ENCODE peak calls at places on chromosomes 16 and 17, in eight cellular contexts. Z is GM23248; K is Caco-2; C is trophoblast cell; V is CD4-positive, CD25-positive, alpha-beta regulatory T cell; B is fibroblast of lung; Y is aorta; T is cardiac muscle cell. S is an unnamed sample.

GRCh38 chr16:14564323-14564722 is 65.7 kb downstream of the PARN start:
- DNase-seq in Z (no peak), K (no peak), C (no peak), V (no peak), B (no peak), Y (no peak), T (no peak), S (no peak)

GRCh38 chr16:67185003-67185865 is 1.5 kb upstream of the MATCAP1 start:
- DNase-seq in Z (peak; percentile 96), K (peak; percentile 97), C (peak; percentile 95), V (peak; percentile 71), B (peak; percentile 83), Y (peak; percentile 99), T (peak; percentile 95), S (peak; percentile 96)

GRCh38 chr17:81738801-81739393 is 26.8 kb downstream of the SLC25A10 start:
- DNase-seq in Z (no peak), K (no peak), C (no peak), V (no peak), B (no peak), Y (peak; percentile 70), T (no peak), S (no peak)

GRCh38 chr17:5698959-5699358 is 114.7 kb upstream of the NLRP1 start:
- DNase-seq in Z (no peak), K (no peak), C (no peak), V (no peak), B (no peak), Y (no peak), T (no peak), S (no peak)

GRCh38 chr17:76982408-76983074 is 114.3 kb downstream of the MGAT5B start:
- DNase-seq in Z (no peak), K (no peak), C (no peak), V (no peak), B (no peak), Y (no peak), T (no peak), S (no peak)

GRCh38 chr17:81044764-81045589 is 10.0 kb downstream of the BAIAP2 start:
- DNase-seq in Z (peak; percentile 71), K (no peak), C (peak; percentile 92), V (no peak), B (peak; percentile 75), Y (peak; percentile 93), T (peak; percentile 77), S (peak; percentile 95)

GRCh38 chr17:41442772-41443171 is 2.0 kb upstream of the KRT38 start:
- DNase-seq in Z (peak; percentile 84), K (no peak), C (no peak), V (no peak), B (peak; percentile 80), Y (no peak), T (peak; percentile 59), S (no peak)

GRCh38 chr17:42484304-42484703 is 25.6 kb downstream of the ATP6V0A1 start:
- DNase-seq in Z (no peak), K (no peak), C (no peak), V (peak; percentile 28), B (no peak), Y (no peak), T (peak; percentile 29), S (no peak)

GRCh38 chr17:6507535-6507934 is 48.8 kb downstream of the PITPNM3 start:
- DNase-seq in Z (peak; percentile 98), K (no peak), C (peak; percentile 85), V (no peak), B (peak; percentile 88), Y (peak; percentile 42), T (peak; percentile 88), S (peak; percentile 88)

GRCh38 chr16:86261379-86261778 is 248.9 kb upstream of the FOXF1 start:
- DNase-seq in Z (peak; percentile 26), K (peak; percentile 67), C (no peak), V (no peak), B (peak; percentile 11), Y (no peak), T (peak; percentile 4), S (no peak)

GRCh38 chr17:77881545-77881944 is 77.0 kb upstream of the TNRC6C start:
- DNase-seq in Z (peak; percentile 78), K (no peak), C (no peak), V (peak; percentile 58), B (peak; percentile 83), Y (peak; percentile 93), T (peak; percentile 90), S (peak; percentile 91)

GRCh38 chr17:63696381-63696961 is 3.5 kb downstream of the LIMD2 start:
- DNase-seq in Z (peak; percentile 60), K (peak; percentile 52), C (no peak), V (no peak), B (no peak), Y (no peak), T (peak; percentile 47), S (no peak)

DNA sequence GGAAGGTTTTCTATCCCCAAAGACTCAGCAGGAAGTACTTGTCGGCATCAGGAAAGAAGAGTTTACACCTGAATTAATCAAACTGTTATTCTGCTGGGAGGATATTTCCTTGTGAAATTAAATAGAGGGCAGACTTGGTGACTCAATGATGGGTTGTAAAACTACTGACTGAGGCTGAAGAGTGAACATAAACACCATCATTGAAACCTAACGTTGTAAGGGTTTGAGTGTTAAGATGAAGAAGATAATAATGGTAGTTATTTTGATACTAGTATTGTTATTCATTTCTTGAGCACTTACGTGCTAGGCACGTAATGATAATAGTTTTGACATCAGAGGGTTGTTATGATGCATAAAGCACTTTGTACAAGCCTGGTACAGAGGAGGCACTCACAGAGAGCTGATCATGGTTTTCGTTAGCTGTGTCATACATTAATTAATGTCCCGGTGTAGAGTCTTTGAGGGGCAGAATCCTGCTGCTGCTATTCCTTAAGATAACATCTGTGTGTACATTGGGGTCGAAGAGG is 64.2 kb upstream of the CACNG3 start:
- DNase-seq in Z (no peak), K (no peak), C (no peak), V (no peak), B (no peak), Y (no peak), T (no peak), S (no peak)
- H3K27me3 ChIP-seq in Z (no peaks in the 10 kb centered on the region), K (no peaks in the 10 kb centered on the region), C (no peaks in the 10 kb centered on the region), V (no peaks in the 10 kb centered on the region), B (no peaks in the 10 kb centered on the region), Y (no peaks in the 10 kb centered on the region), T (peaks cover 18% of the 10 kb centered on the region), S (no peaks in the 10 kb centered on the region)

GRCh38 chr17:48542956-48543853 is 1.7 kb downstream of the HOXB2 start:
- DNase-seq in Z (peak; percentile 75), K (peak; percentile 92), C (peak; percentile 82), V (peak; percentile 29), B (no peak), Y (peak; percentile 85), T (peak; percentile 65), S (peak; percentile 83)

GRCh38 chr17:48541574-48542113 is 3.3 kb downstream of the HOXB2 start:
- DNase-seq in Z (peak; percentile 88), K (no peak), C (peak; percentile 15), V (peak; percentile 30), B (no peak), Y (peak; percentile 88), T (peak; percentile 85), S (peak; percentile 94)

GRCh38 chr17:48541036-48541573 is 3.8 kb downstream of the HOXB2 start:
- DNase-seq in Z (peak; percentile 37), K (no peak), C (no peak), V (no peak), B (no peak), Y (no peak), T (peak; percentile 38), S (no peak)

GRCh38 chr17:48543854-48544355 is 1.0 kb downstream of the HOXB2 start:
- DNase-seq in Z (no peak), K (no peak), C (no peak), V (no peak), B (no peak), Y (peak; percentile 83), T (peak; percentile 52), S (no peak)

GRCh38 chr17:48542114-48542955 is 2.6 kb downstream of the HOXB2 start:
- DNase-seq in Z (peak; percentile 63), K (no peak), C (no peak), V (no peak), B (no peak), Y (peak; percentile 80), T (peak; percentile 60), S (no peak)
- H3K27me3 ChIP-seq in Z (no peaks in the 10 kb centered on the region), K (no peaks in the 10 kb centered on the region), C (no peaks in the 10 kb centered on the region), V (peaks cover 3% of the 10 kb centered on the region), B (no peaks in the 10 kb centered on the region), Y (no peaks in the 10 kb centered on the region), T (no peaks in the 10 kb centered on the region), S (no peaks in the 10 kb centered on the region)

DNA sequence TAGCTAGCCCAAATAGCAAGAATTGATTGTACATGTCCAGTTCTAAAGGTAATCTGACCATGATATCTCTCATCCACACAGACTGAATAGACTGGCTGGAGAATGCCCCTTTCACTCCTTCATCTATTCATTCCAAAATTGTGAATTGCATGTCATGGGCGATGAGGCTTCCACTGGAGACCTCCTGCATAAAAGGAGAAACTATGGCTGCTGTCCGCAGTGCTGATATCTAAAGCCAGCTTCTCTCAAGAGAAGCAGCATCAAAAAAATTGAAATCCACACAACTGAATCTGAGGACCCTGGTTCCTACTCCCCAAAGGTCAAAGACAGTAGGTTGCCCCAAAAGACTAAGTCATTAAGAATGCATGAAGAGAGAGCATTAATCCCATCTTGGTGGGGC is 7.9 kb upstream of the SCNN1G start:
- DNase-seq in Z (peak; percentile 44), K (peak; percentile 16), C (no peak), V (no peak), B (peak; percentile 15), Y (no peak), T (peak; percentile 19), S (no peak)
- H3K27me3 ChIP-seq in Z (no peaks in the 10 kb centered on the region), K (no peaks in the 10 kb centered on the region), C (no peaks in the 10 kb centered on the region), V (peaks cover 30% of the 10 kb centered on the region), B (no peaks in the 10 kb centered on the region), Y (no peaks in the 10 kb centered on the region), T (no peaks in the 10 kb centered on the region), S (no peaks in the 10 kb centered on the region)

DNA sequence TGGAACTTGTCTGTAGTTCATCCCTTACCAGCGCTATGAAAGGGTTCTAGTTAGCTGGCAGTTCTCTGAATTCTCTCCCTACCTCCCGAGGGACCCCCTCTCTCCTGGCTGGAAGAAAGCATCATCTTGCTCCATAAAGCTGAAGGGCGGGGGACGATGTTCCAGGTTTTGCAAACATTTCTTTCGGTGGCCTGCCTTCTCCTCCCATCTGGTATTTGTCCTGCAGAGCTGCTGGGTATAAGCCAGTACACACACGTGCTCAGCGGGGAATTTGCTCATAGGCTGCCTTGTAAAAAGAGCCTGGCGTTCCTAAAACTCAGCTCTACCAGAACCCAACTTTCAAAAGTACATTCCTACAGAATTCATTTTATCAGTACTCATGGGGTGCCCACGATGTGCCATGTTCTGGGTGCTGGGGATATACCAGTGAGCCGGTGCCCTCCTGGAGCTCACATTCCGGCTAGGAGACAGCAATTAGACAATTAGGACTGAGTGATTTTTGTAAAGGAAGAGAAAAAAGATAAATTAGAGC is 616 bp upstream of the MRPL58 start:
- DNase-seq in Z (peak; percentile 90), K (no peak), C (peak; percentile 43), V (no peak), B (peak; percentile 59), Y (no peak), T (peak; percentile 88), S (peak; percentile 95)
- H3K27me3 ChIP-seq in Z (no peaks in the 10 kb centered on the region), K (no peaks in the 10 kb centered on the region), C (no peaks in the 10 kb centered on the region), V (no peaks in the 10 kb centered on the region), B (no peaks in the 10 kb centered on the region), Y (no peaks in the 10 kb centered on the region), T (no peaks in the 10 kb centered on the region), S (no peaks in the 10 kb centered on the region)

S was measured in sigmoid colon.